ENCODE peak calls at places on chromosome 11, in seven cellular contexts. G, W, B, P, R, V and Y are unnamed samples.

GRCh38 chr11:79209540-79210266 is 231.1 kb downstream of the TENM4 start:
- DNase-seq in R (no peak), V (no peak), P (no peak), G (no peak), B (no peak), W (no peak), Y (no peak)

GRCh38 chr11:104665631-104666030 is 232.6 kb downstream of the CASP12 start:
- DNase-seq in W (no peak), P (peak; percentile 47), B (no peak), R (no peak), V (peak; percentile 73), G (no peak), Y (peak; percentile 13)

GRCh38 chr11:134560066-134560465 is 148.0 kb upstream of the B3GAT1 start:
- DNase-seq in G (no peak), P (no peak), B (no peak), R (no peak), V (no peak), W (no peak), Y (no peak)

GRCh38 chr11:101835465-101836063 is 79.2 kb upstream of the CEP126 start:
- DNase-seq in G (no peak), W (no peak), P (no peak), B (no peak), R (no peak), V (peak; percentile 25), Y (peak; percentile 35)

GRCh38 chr11:75554258-75555022 is 7.6 kb upstream of the SERPINH1 start:
- DNase-seq in G (peak; percentile 91), P (peak; percentile 99), W (peak; percentile 88), R (no peak), B (no peak), V (peak; percentile 100), Y (no peak)

GRCh38 chr11:102073253-102073652 is 26.0 kb downstream of the CFAP300 start:
- DNase-seq in P (no peak), B (no peak), R (no peak), W (no peak), G (no peak), V (no peak), Y (no peak)

GRCh38 chr11:68373810-68374501 is 61.6 kb downstream of the LRP5 start:
- DNase-seq in G (peak; percentile 22), W (peak; percentile 72), V (peak; percentile 32), R (no peak), P (peak; percentile 34), B (no peak), Y (no peak)

GRCh38 chr11:118139578-118139977 is 13.0 kb downstream of the SCN4B start:
- DNase-seq in R (no peak), G (no peak), W (no peak), B (no peak), V (peak; percentile 12), P (no peak), Y (no peak)

GRCh38 chr11:118338637-118339061 is 3.9 kb downstream of the CD3D start:
- DNase-seq in W (peak; percentile 80), B (peak; percentile 82), R (no peak), G (no peak), V (peak; percentile 20), P (no peak), Y (peak; percentile 68)

GRCh38 chr11:65479184-65480145 is 19.4 kb upstream of the MALAT1 start:
- DNase-seq in V (peak; percentile 99), P (peak; percentile 81), W (peak; percentile 50), R (peak; percentile 56), B (no peak), G (peak; percentile 74), Y (no peak)

GRCh38 chr11:114416441-114416928 is 16.0 kb downstream of the RBM7 start:
- DNase-seq in W (no peak), V (no peak), B (no peak), P (peak; percentile 22), G (no peak), R (no peak), Y (peak; percentile 87)

GRCh38 chr11:3091081-3091845 is 34.0 kb upstream of the CARS1 start:
- DNase-seq in P (no peak), V (no peak), W (no peak), R (no peak), G (no peak), B (no peak), Y (no peak)

GRCh38 chr11:47356129-47356997 is 3.9 kb upstream of the MYBPC3 start:
- DNase-seq in G (no peak), P (no peak), W (peak; percentile 24), B (no peak), V (no peak), R (no peak), Y (no peak)

DNA sequence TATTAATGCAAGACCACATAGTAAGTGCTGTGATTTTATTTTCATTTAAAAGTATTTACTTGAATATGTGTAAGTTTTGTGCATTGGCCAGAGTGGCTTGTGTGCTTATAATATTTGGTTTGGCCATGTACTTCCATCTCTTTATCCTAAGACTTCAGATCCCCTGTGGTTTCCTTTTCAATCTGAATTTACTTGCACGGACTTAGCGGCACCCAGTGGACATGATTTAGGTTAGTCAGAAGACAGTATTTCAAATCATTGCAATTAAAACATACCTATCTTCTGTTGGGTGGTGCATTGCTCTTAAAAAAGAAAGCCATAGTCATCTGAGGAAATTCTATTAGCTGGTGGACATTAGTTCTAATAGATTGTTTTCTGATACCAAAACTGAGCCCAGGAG is 30.7 kb downstream of the PIWIL4 start:
- DNase-seq in W (no peak), V (peak; percentile 36), R (no peak), B (peak; percentile 22), P (no peak), G (peak; percentile 21), Y (peak; percentile 8)
- TF ChIP-seq CTCF in W (no peak), V (no peak), R (peak; percentile 10), B (peak; percentile 62), P (no peak), G (peak; percentile 18), Y (no peak)

GRCh38 chr11:33699515-33700424 is 856 bp downstream of the C11orf91 start:
- DNase-seq in G (no peak), R (no peak), B (no peak), W (peak; percentile 74), P (no peak), V (peak; percentile 51), Y (no peak)
- H3K4me3 ChIP-seq in G (peak overlapping the region; percentile 53), R (peak overlapping the region; percentile 52), B (peak overlapping the region; percentile 75), W (no peak overlapping the region), P (peak overlapping the region; percentile 60), V (peak overlapping the region; percentile 54), Y (no peak overlapping the region)

DNA sequence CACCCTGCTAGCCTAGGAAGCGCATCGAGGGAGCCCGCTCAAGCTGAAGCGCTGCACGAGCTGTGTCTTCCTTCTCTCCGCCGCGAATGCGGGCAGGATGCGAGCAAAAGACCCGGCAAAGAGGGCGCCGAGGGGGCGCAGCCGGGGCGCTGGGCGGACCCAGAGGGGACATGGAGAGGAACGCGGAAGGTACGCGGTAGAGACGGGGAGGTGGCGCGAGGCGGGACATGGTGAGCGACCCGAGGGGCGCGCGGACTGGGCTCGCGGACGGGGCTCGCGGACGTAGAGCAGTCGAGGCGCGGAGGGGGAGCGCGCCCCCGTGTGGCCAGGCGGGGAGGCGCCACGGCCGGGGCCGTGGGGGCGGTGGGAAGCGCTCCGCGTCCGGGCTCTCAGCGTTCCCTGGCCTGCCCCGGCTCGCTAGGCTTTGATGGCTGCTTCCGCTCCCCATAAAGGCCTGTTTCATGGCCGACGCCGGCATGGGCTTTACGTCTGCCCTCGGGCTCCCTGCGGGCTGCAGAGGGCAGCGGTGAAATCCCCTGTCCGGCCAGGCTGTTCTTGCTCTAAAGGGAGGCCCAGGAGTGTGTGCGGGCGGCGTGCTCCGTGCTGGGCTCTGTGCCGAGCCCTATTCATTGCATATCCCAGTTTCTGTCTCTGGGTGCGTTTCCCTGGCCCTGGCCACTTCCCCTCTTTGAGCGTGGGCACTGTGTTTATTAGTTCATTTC is 31.2 kb upstream of the TRIM29 start:
- DNase-seq in V (peak; percentile 63), G (peak; percentile 85), B (no peak), P (peak; percentile 54), W (peak; percentile 62), R (peak; percentile 60), Y (peak; percentile 65)
- TF ChIP-seq CTCF in V (peak; percentile 20), G (peak; percentile 94), B (peak; percentile 58), P (peak; percentile 78), W (peak; percentile 96), R (peak; percentile 65), Y (peak; percentile 87)

DNA sequence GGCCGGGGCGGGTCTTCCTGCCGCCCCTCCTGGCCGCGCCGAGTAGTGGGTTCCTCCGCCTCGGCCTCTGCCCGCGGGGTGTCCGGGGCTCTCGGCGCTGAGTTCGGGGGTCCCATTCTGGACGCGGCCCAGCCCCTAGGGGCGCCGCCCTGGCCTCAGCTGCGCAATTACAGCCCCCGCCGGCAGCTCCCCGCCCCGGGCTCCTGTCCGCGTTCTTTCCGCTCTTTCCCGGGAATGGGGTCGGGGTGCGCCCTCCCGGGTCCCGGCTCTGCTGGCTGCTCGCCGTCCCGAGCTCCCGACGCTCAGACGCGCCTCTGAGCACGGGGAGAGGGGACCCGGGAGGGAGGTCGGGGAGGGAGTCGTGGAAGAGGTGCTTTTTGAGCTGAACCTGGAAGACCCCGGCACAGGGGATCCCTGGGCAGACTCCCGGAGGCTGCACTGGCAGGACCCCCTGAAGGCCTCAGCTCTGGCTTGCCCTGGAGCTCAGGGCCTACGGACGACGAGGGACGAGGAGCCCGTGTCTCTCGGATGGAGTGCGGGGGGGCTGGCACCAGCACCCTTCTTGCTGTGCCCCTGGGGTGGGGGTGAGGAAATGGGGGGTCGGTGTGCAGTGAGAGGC is 543 bp downstream of the TSPAN4 start:
- DNase-seq in P (no peak), W (peak; percentile 71), R (no peak), G (no peak), B (no peak), V (no peak), Y (no peak)
- H3K4me3 ChIP-seq in P (peak overlapping the region; percentile 91), W (peak overlapping the region; percentile 90), R (peak overlapping the region; percentile 100), G (peak overlapping the region; percentile 96), B (peak overlapping the region; percentile 89), V (peak overlapping the region; percentile 66), Y (peak overlapping the region; percentile 52)

DNA sequence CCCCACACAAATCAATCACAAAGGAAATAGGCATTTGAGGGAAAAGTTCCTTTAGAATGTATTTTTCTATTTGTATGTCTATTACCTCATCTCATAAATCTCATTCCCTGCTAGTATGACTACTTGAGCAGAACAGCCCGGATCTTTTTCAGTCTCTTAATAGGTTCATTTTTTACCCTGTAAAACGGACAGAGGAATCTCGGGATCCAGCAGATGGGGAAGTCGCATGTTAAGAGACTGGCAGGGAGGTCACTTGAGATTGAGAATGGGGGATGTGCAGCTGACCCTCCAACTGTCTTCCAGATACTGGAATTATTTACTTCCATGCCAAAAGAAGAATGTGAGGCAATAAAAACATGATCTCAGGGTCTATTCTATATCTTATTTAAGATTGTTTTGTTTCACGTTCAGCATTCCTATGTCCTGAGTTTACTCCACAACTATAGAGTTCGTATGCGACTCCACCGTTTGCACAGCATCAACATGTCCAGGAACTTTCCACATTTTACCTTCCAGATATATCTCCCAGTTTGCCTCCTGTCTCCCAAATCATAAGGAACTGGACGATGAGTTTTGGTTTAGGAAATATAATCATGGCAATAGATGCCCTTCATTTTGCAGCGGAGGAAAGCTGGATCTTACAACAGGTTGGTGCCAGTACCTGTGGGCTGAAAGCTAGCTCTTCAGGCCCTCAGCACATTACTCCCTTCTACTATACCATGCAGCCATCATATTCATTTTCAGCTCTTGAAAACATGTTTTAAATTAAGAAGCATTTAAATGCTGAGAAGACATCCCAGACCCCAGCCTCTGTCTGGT is 181.5 kb downstream of the MAML2 start:
- DNase-seq in B (no peak), R (no peak), P (peak; percentile 27), V (peak; percentile 62), G (no peak), W (no peak), Y (no peak)
- TF ChIP-seq CTCF in B (no peak), R (no peak), P (no peak), V (no peak), G (no peak), W (no peak), Y (no peak)

GRCh38 chr11:637593-638507 is 781 bp downstream of the DRD4 start:
- DNase-seq in P (no peak), G (peak; percentile 72), R (no peak), V (no peak), B (no peak), W (no peak), Y (no peak)
- H3K4me3 ChIP-seq in P (no peak overlapping the region), G (peak overlapping the region; percentile 68), R (no peak overlapping the region), V (no peak overlapping the region), B (no peak overlapping the region), W (no peak overlapping the region), Y (no peak overlapping the region)